ENCODE peak calls at places on chromosomes 4 and X, in eight cellular contexts. K, D, X, R, L, W, C and J are unnamed samples.

GRCh38 chr4:21013501-21013900 is 313.2 kb downstream of the PACRGL start:
- DNase-seq in K (no peak), D (no peak), X (no peak), R (no peak), L (no peak), W (no peak), C (no peak), J (no peak)

GRCh38 chr4:73843369-73843768 is 6.9 kb downstream of the CXCL6 start:
- DNase-seq in K (no peak), D (no peak), X (no peak), R (no peak), L (no peak), W (no peak), C (no peak), J (no peak)

GRCh38 chr4:76984788-76985211 is 35.2 kb downstream of the SEPTIN11 start:
- DNase-seq in K (peak), D (no peak), X (peak), R (peak), L (no peak), W (no peak), C (no peak), J (no peak)

GRCh38 chr4:24970635-24971034 is 57.8 kb upstream of the CCDC149 start:
- DNase-seq in K (no peak), D (no peak), X (no peak), R (no peak), L (no peak), W (no peak), C (no peak), J (no peak)

GRCh38 chrX:108070891-108071290 is 20.5 kb downstream of the PSMD10 start:
- DNase-seq in K (no peak), D (no peak), X (no peak), R (peak), L (no peak), W (no peak), C (no peak), J (no peak)

GRCh38 chrX:124406294-124407013 is 60.1 kb downstream of the SH2D1A start:
- DNase-seq in K (peak), D (no peak), X (no peak), R (peak), L (peak), W (peak), C (peak), J (no peak)

GRCh38 chr4:17817027-17817426 is 6.2 kb downstream of the NCAPG start:
- DNase-seq in K (peak), D (peak), X (peak), R (peak), L (no peak), W (no peak), C (peak), J (no peak)

GRCh38 chr4:59597536-59598232 is 1602.4 kb upstream of the ADGRL3 start:
- DNase-seq in K (no peak), D (no peak), X (no peak), R (no peak), L (peak), W (no peak), C (no peak), J (no peak)